ENCODE peak calls at places on chromosomes 6 and 20, in four cellular contexts. S, O, J and D are unnamed samples.

GRCh38 chr20:20237093-20237959 is 130.6 kb upstream of the INSM1 start:
- DNase-seq in O (no peak), J (peak; percentile 54), S (peak; percentile 55), D (peak; percentile 14)

GRCh38 chr6:87473419-87473903 is 687 bp downstream of the SLC35A1 start:
- DNase-seq in S (peak; percentile 20), O (peak; percentile 12), J (peak; percentile 14), D (peak; percentile 44)

GRCh38 chr6:56526860-56527544 is 115.7 kb downstream of the DST start:
- DNase-seq in J (no peak), S (no peak), O (no peak), D (peak; percentile 66)

GRCh38 chr6:32614366-32615081 is 22.7 kb upstream of the HLA-DQA1 start:
- DNase-seq in J (no peak), O (no peak), S (no peak), D (no peak)

GRCh38 chr20:35307666-35308653 is 15.7 kb upstream of the FAM83C start:
- DNase-seq in O (no peak), J (no peak), S (no peak), D (peak; percentile 83)

GRCh38 chr20:57384486-57384885 is 6.7 kb upstream of the RBM38 start:
- DNase-seq in S (no peak), O (no peak), J (no peak), D (no peak)

GRCh38 chr6:107080036-107080435 is 35.3 kb downstream of the BEND3 start:
- DNase-seq in J (no peak), O (no peak), S (peak; percentile 17), D (no peak)

GRCh38 chr20:51830538-51830937 is 28.2 kb upstream of the SALL4 start:
- DNase-seq in S (no peak), J (no peak), O (no peak), D (no peak)

GRCh38 chr6:143549630-143550268 is 38.2 kb upstream of the FUCA2 start:
- DNase-seq in J (no peak), O (peak; percentile 31), S (no peak), D (no peak)

GRCh38 chr6:32666420-32667300 is at the start of gene HLA-DQB1:
- DNase-seq in O (peak; percentile 77), J (no peak), S (peak; percentile 22), D (no peak)

GRCh38 chr6:122730775-122731386 is 48.6 kb upstream of the FABP7 start:
- DNase-seq in J (peak; percentile 32), O (no peak), S (peak; percentile 41), D (peak; percentile 54)

GRCh38 chr6:108175176-108175591 is 9.4 kb downstream of the NR2E1 start:
- DNase-seq in J (no peak), S (no peak), O (no peak), D (no peak)

GRCh38 chr6:74598473-74599393 is 607.1 kb downstream of the COL12A1 start:
- DNase-seq in J (no peak), S (no peak), O (peak; percentile 81), D (peak; percentile 50)

GRCh38 chr20:52987295-52987694 is 15.1 kb downstream of the TSHZ2 start:
- DNase-seq in S (no peak), J (no peak), O (no peak), D (no peak)

GRCh38 chr6:15280023-15280422 is 34.2 kb downstream of the JARID2 start:
- DNase-seq in S (peak; percentile 44), J (no peak), O (no peak), D (peak; percentile 62)

GRCh38 chr6:53239526-53239925 is 90.9 kb upstream of the GCM1 start:
- DNase-seq in J (no peak), O (no peak), S (no peak), D (no peak)

GRCh38 chr6:34393191-34393967 is 910 bp upstream of the NUDT3 start:
- DNase-seq in O (no peak), S (no peak), J (no peak), D (no peak)

GRCh38 chr20:59580208-59580980 is 23.9 kb upstream of the PHACTR3 start:
- DNase-seq in S (no peak), O (no peak), J (no peak), D (no peak)

GRCh38 chr6:151610336-151610735 is 116.5 kb downstream of the CCDC170 start:
- DNase-seq in J (no peak), O (no peak), S (no peak), D (no peak)

GRCh38 chr6:136771306-136771705 is 21.0 kb downstream of the MAP3K5 start:
- DNase-seq in O (no peak), J (no peak), S (no peak), D (no peak)

GRCh38 chr20:20521736-20522135 is 153.8 kb downstream of the INSM1 start:
- DNase-seq in S (no peak), J (no peak), O (no peak), D (no peak)

DNA sequence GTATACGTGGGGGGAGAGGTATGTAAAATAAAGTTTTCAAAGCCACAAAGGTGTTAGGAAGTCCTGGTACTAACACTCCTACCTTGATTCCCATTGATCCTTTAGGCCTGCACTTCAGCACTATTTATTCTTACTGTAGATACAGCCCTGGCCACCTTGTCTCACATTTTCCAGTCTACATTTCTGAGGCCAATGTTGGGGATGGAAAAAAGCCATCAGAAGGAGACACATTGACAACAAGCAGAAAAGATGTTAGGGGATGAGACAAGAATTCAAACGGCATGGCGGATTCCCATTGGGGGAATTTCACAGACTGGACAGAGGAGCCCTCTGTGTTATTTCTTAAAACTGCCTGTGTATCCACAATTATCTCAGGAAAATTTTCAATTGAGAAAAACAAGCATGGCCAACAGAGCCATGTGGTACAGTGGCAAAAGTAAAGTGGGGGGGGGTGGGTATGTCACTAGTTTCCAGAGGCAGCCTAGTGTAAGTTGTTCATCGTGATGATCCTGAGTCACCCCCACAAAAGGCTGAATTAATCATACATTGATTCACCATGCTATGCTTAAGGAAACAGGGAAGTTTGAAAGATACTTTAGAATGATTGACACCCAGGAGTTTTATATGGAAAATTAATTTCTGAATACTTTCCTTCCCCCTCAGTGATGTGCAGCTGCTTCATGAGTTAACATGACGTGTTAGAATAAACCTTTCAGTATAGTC is 40.5 kb downstream of the RREB1 start:
- DNase-seq in S (no peak), O (no peak), J (no peak), D (peak; percentile 79)
- TF ChIP-seq MXI1 in S (no peak), O (no peak), J (no peak), D (peak; percentile 91)

DNA sequence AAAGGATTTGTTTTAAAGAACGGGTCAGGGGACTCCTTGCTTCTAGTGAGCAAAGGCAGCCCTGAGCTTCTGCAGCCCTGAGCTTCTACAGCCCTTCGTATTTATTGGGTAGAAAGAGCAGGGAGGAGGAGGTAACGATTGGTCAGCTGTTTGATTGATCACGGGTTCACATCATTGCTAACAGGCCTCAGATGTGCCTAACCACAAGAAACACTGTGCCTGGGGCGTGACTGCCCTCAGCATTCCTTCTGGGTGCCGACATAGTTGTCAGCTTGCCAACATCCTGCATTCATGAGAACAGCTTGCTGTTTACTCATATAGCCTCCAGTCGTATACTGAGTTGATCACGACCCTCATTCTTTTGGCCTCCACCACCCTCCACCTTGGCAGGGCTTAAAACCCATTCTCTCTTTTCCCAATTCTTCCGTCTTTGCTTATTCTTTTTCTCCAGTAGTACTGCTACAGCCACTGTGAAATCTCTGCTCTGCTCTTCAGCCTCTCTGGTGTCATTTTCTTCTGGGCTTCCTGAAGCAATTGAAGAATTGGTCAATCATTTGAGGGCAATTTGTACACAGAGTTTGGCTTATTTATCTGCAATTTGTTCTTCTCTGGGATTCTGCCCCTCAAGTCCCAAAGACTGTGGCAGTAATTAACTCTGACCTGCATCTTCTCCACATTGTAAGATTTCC is 25.4 kb upstream of the NOP56 start:
- DNase-seq in O (no peak), S (peak; percentile 80), J (no peak), D (peak; percentile 51)
- TF ChIP-seq MXI1 in O (no peak), S (no peak), J (no peak), D (no peak)

DNA sequence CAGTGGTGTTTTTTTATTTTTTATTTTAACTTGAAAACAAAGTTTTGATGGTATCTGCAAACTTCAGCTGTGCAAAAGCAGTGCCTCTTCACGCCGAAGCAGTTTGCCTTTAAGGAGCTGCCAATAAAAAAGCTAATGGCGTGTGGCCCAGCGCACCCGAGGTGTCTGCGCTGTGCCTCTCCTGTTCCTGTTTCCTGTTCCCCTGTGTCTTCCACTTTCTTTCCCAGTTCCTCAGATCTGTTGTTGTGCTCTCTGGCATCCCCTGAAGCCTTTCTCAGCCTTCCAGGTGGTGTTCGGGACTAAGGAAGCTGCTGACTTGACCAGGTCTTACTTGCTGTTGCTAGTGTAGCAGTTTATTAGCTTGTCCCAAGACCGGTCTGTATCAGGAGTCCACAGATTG is 178.5 kb downstream of the TMEM242 start:
- DNase-seq in J (no peak), S (no peak), O (no peak), D (no peak)
- TF ChIP-seq MXI1 in J (no peak), S (no peak), O (no peak), D (no peak)

DNA sequence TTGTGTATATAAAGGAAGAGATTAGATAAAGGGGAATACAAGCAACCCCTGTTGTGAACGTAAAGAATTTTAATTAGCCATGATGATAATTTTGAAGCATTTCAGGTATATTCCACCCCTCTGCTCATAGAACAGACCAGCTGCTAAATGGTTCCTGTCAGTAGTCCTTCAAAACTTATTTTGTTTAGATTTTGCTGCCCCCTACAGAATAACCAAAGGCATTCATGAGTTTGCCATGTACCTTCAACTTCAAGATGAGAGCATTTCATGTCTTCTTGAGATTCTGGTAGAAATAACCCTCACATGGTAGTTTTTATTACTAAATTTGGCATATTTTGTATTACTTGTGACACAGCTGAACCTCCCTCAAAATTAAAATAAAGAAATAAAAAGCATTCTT is 1586.7 kb downstream of the HACE1 start:
- DNase-seq in S (peak; percentile 5), J (peak; percentile 5), O (no peak), D (no peak)
- TF ChIP-seq MXI1 in S (no peak), J (no peak), O (no peak), D (no peak)

DNA sequence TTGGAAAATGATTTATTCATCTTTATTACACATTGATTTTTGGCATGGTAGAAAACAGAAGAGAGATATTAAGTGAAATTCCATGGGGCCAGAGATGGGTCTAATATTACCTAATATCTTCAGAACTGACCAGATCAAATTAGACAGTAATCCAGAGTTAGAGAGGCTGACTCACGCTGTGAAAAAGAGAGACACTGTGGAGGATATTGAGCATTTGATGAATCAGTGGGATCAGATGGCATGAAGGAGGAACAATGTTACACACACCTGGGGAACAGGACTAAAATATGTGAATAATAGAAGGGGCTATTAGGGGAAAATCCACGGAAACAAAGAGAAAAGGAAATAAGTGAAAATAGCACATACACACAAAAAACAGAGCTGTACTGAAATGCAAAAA is 162.4 kb upstream of the TBX18 start:
- DNase-seq in J (no peak), O (no peak), S (no peak), D (no peak)
- TF ChIP-seq MXI1 in J (no peak), O (no peak), S (no peak), D (no peak)

GRCh38 chr20:18527836-18528235 is 20.1 kb downstream of the SEC23B start:
- DNase-seq in J (no peak), S (no peak), O (no peak), D (peak; percentile 75)
- TF ChIP-seq MXI1 in J (no peak), S (no peak), O (no peak), D (no peak)

GRCh38 chr6:105196076-105196475 is 16.3 kb upstream of the POPDC3 start:
- DNase-seq in O (no peak), S (no peak), J (no peak), D (peak; percentile 39)
- TF ChIP-seq MXI1 in O (no peak), S (no peak), J (no peak), D (no peak)

GRCh38 chr20:17969884-17970409 is 1.1 kb downstream of the MGME1 start:
- DNase-seq in S (peak; percentile 71), J (no peak), O (no peak), D (peak; percentile 70)
- TF ChIP-seq MXI1 in S (peak; percentile 50), J (no peak), O (peak; percentile 74), D (no peak)